ENCODE peak calls at places on chromosomes 13 and 19, in five cellular contexts. B is COR-L47, D is cardiac muscle cell, L is progenitor cell of endocrine pancreas, A is mesendoderm. Q is an unnamed sample.
A peak's percentile ranks its signal among the peaks of the same experiment; 100 is the strongest.

GRCh38 chr13:43023244-43023931 is at the start of gene DNAJC15:
- DNase-seq in B (peak; percentile 76), D (peak; percentile 86), L (peak; percentile 66), A (peak; percentile 84), Q (peak; percentile 84)

GRCh38 chr19:46718934-46719551 is 2.1 kb upstream of the PRKD2 start:
- DNase-seq in B (no peak), D (no peak), L (no peak), A (no peak), Q (no peak)

GRCh38 chr13:65965496-65965895 is 1264.6 kb downstream of the PCDH9 start:
- DNase-seq in B (no peak), D (peak; percentile 55), L (no peak), A (no peak), Q (no peak)

GRCh38 chr13:109274188-109274821 is 512.1 kb downstream of the IRS2 start:
- DNase-seq in B (no peak), D (peak; percentile 79), L (no peak), A (peak; percentile 99), Q (no peak)

GRCh38 chr13:43448605-43449004 is 338.2 kb downstream of the ENOX1 start:
- DNase-seq in B (no peak), D (no peak), L (no peak), A (no peak), Q (no peak)

GRCh38 chr13:36520111-36520510 is 87.8 kb downstream of the CCNA1 start:
- DNase-seq in B (no peak), D (no peak), L (no peak), A (no peak), Q (no peak)

GRCh38 chr19:40398417-40399056 is 8.6 kb upstream of the HIPK4 start:
- DNase-seq in B (no peak), D (no peak), L (no peak), A (peak; percentile 89), Q (no peak)

GRCh38 chr19:2302319-2303208 is 5.4 kb downstream of the LINGO3 start:
- DNase-seq in B (no peak), D (peak; percentile 52), L (no peak), A (peak; percentile 52), Q (no peak)

GRCh38 chr19:42294471-42295137 is 7.3 kb upstream of the PRR19 start:
- DNase-seq in B (no peak), D (no peak), L (no peak), A (no peak), Q (no peak)

GRCh38 chr19:14337510-14337909 is 43.7 kb upstream of the ADGRE5 start:
- DNase-seq in B (no peak), D (peak; percentile 30), L (no peak), A (peak; percentile 70), Q (no peak)

GRCh38 chr19:2270572-2271515 is 11.1 kb downstream of the PEAK3 start:
- DNase-seq in B (peak; percentile 50), D (peak; percentile 92), L (no peak), A (peak; percentile 65), Q (peak; percentile 78)

GRCh38 chr19:47726467-47726866 is 13.2 kb downstream of the EHD2 start:
- DNase-seq in B (no peak), D (peak; percentile 78), L (no peak), A (no peak), Q (no peak)

GRCh38 chr19:18726417-18726767 is 42.9 kb downstream of the CRTC1 start:
- DNase-seq in B (no peak), D (no peak), L (no peak), A (no peak), Q (no peak)

Q was measured in dorsolateral prefrontal cortex.